ENCODE peak calls at places on chromosomes 1 and 21, in seven cellular contexts. G, C, I, M, A, B and F are unnamed samples.

GRCh38 chr21:35203093-35204021 is 154.3 kb upstream of the RUNX1 start:
- DNase-seq in G (no peak), C (no peak), I (no peak), M (peak), A (no peak), B (no peak), F (no peak)

GRCh38 chr1:23555949-23556640 is 3.2 kb downstream of the ID3 start:
- DNase-seq in G (peak), C (peak), I (peak), M (peak), A (no peak), B (peak), F (no peak)

GRCh38 chr1:248373761-248374160 is 1.8 kb upstream of the OR2T6 start:
- DNase-seq in G (no peak), C (no peak), I (no peak), M (peak), A (no peak), B (no peak), F (no peak)

GRCh38 chr1:200714504-200715187 is 24.0 kb upstream of the CAMSAP2 start:
- DNase-seq in G (no peak), C (no peak), I (no peak), M (no peak), A (no peak), B (no peak), F (no peak)

GRCh38 chr1:220876511-220877347 is 2.5 kb upstream of the HLX start:
- DNase-seq in G (no peak), C (peak), I (no peak), M (no peak), A (no peak), B (peak), F (no peak)

GRCh38 chr1:224852901-224853568 is 76.4 kb upstream of the DNAH14 start:
- DNase-seq in G (no peak), C (peak), I (no peak), M (peak), A (no peak), B (peak), F (peak)

GRCh38 chr1:19468397-19468956 is 16.9 kb downstream of the CAPZB start:
- DNase-seq in G (peak), C (peak), I (no peak), M (no peak), A (peak), B (no peak), F (no peak)

GRCh38 chr1:162159515-162159914 is 90.0 kb downstream of the NOS1AP start:
- DNase-seq in G (peak), C (no peak), I (no peak), M (no peak), A (no peak), B (no peak), F (no peak)

GRCh38 chr1:47229031-47229831 is 2.8 kb downstream of the TAL1 start:
- DNase-seq in G (no peak), C (peak), I (no peak), M (no peak), A (no peak), B (peak), F (no peak)

GRCh38 chr1:160030657-160031367 is 978 bp downstream of the PIGM start:
- DNase-seq in G (peak), C (peak), I (no peak), M (no peak), A (peak), B (peak), F (no peak)

GRCh38 chr1:234963180-234963903 is 165.3 kb downstream of the TOMM20 start:
- DNase-seq in G (peak), C (no peak), I (no peak), M (peak), A (peak), B (no peak), F (no peak)

GRCh38 chr1:235826102-235826854 is 40.4 kb downstream of the LYST start:
- DNase-seq in G (no peak), C (no peak), I (no peak), M (no peak), A (no peak), B (no peak), F (peak)

GRCh38 chr1:19863804-19864203 is 18.4 kb upstream of the OTUD3 start:
- DNase-seq in G (no peak), C (no peak), I (no peak), M (no peak), A (no peak), B (no peak), F (no peak)

GRCh38 chr21:29181799-29182470 is 51.5 kb downstream of the MAP3K7CL start:
- DNase-seq in G (peak), C (no peak), I (no peak), M (peak), A (no peak), B (no peak), F (peak)

GRCh38 chr1:32494196-32494595 is 29.3 kb downstream of the ZBTB8B start:
- DNase-seq in G (no peak), C (no peak), I (no peak), M (no peak), A (no peak), B (no peak), F (no peak)

GRCh38 chr21:26833011-26833410 is 12.2 kb downstream of the ADAMTS1 start:
- DNase-seq in G (no peak), C (no peak), I (peak), M (no peak), A (no peak), B (no peak), F (no peak)

GRCh38 chr1:238060046-238060445 is 169.3 kb upstream of the ZP4 start:
- DNase-seq in G (no peak), C (no peak), I (no peak), M (no peak), A (no peak), B (no peak), F (no peak)

GRCh38 chr1:227942021-227942715 is 5.6 kb downstream of the WNT9A start:
- DNase-seq in G (no peak), C (peak), I (peak), M (no peak), A (no peak), B (peak), F (no peak)

GRCh38 chr21:25506887-25507286 is 100.4 kb downstream of the MRPL39 start:
- DNase-seq in G (no peak), C (no peak), I (no peak), M (peak), A (no peak), B (no peak), F (no peak)

GRCh38 chr1:4174291-4175200 is 274.5 kb upstream of the C1orf174 start:
- DNase-seq in G (no peak), C (no peak), I (no peak), M (no peak), A (no peak), B (no peak), F (no peak)

GRCh38 chr1:52192024-52192423 is 50.1 kb downstream of the ZFYVE9 start:
- DNase-seq in G (no peak), C (no peak), I (no peak), M (no peak), A (no peak), B (no peak), F (peak)

GRCh38 chr1:220786337-220787068 is at the start of gene MTARC1:
- DNase-seq in G (peak), C (peak), I (peak), M (no peak), A (no peak), B (peak), F (peak)

GRCh38 chr1:226711976-226712778 is 26.9 kb downstream of the ITPKB start:
- DNase-seq in G (no peak), C (no peak), I (peak), M (no peak), A (peak), B (no peak), F (no peak)

GRCh38 chr1:161706483-161707347 is at the start of gene FCRLA:
- DNase-seq in G (no peak), C (no peak), I (no peak), M (peak), A (no peak), B (no peak), F (no peak)

GRCh38 chr1:162151900-162152829 is 82.7 kb downstream of the NOS1AP start:
- DNase-seq in G (no peak), C (no peak), I (no peak), M (no peak), A (no peak), B (no peak), F (no peak)

GRCh38 chr21:31273278-31273677 is 70.8 kb downstream of the TIAM1 start:
- DNase-seq in G (no peak), C (no peak), I (no peak), M (no peak), A (peak), B (no peak), F (no peak)

GRCh38 chr1:33257759-33258712 is 1.7 kb downstream of the ZNF362 start:
- DNase-seq in G (peak), C (no peak), I (peak), M (no peak), A (no peak), B (peak), F (no peak)

GRCh38 chr1:66374561-66375111 is 159.3 kb upstream of the SGIP1 start:
- DNase-seq in G (no peak), C (no peak), I (no peak), M (peak), A (peak), B (no peak), F (no peak)

GRCh38 chr1:96492236-96492635 is 229.3 kb upstream of the PTBP2 start:
- DNase-seq in G (no peak), C (no peak), I (no peak), M (peak), A (no peak), B (peak), F (no peak)

GRCh38 chr1:25135903-25136302 is 96.4 kb downstream of the SYF2 start:
- DNase-seq in G (no peak), C (no peak), I (no peak), M (no peak), A (no peak), B (no peak), F (no peak)

GRCh38 chr1:109239580-109240068 is 9.7 kb upstream of the CELSR2 start:
- DNase-seq in G (peak), C (peak), I (peak), M (peak), A (peak), B (peak), F (no peak)

GRCh38 chr1:59272507-59272906 is 24.4 kb upstream of the FGGY start:
- DNase-seq in G (no peak), C (no peak), I (no peak), M (peak), A (no peak), B (no peak), F (no peak)

GRCh38 chr1:220680085-220680687 is 10.0 kb upstream of the C1orf115 start:
- DNase-seq in G (peak), C (peak), I (no peak), M (peak), A (no peak), B (peak), F (no peak)

GRCh38 chr21:35204850-35205564 is 155.9 kb upstream of the RUNX1 start:
- DNase-seq in G (peak), C (peak), I (peak), M (no peak), A (peak), B (no peak), F (no peak)

GRCh38 chr1:183051546-183051945 is 28.3 kb downstream of the LAMC1 start:
- DNase-seq in G (no peak), C (no peak), I (no peak), M (no peak), A (no peak), B (no peak), F (peak)